ENCODE peak calls at places on chromosomes 5 and 9, in six cellular contexts. N is body of pancreas; J is right cardiac atrium; S is tibial artery; H is endothelial cell; C is activated naive CD4-positive, alpha-beta T cell. B is an unnamed sample.

GRCh38 chr9:71604197-71605063 is 163.9 kb downstream of the CEMIP2 start:
- DNase-seq in N (peak; percentile 78), H (peak; percentile 83), C (peak; percentile 4), J (peak; percentile 70), S (peak; percentile 74), B (peak; percentile 91)

GRCh38 chr9:114011313-114011712 is 66.8 kb downstream of the AMBP start:
- DNase-seq in J (no peak), C (no peak), S (peak; percentile 4), N (peak; percentile 3), H (peak; percentile 1), B (peak; percentile 19)

GRCh38 chr5:88606626-88607025 is 276.4 kb downstream of the MEF2C start:
- DNase-seq in S (no peak), H (no peak), J (no peak), N (no peak), C (no peak), B (no peak)

GRCh38 chr9:136014147-136014927 is 53.2 kb upstream of the UBAC1 start:
- DNase-seq in N (no peak), C (no peak), J (no peak), S (peak; percentile 60), H (no peak), B (peak; percentile 30)

GRCh38 chr9:124145903-124146575 is 111.7 kb upstream of the NEK6 start:
- DNase-seq in N (no peak), S (no peak), J (no peak), H (no peak), C (no peak), B (no peak)

GRCh38 chr5:166497705-166498104 is 1793.7 kb upstream of the WWC1 start:
- DNase-seq in C (no peak), H (no peak), N (no peak), S (no peak), J (no peak), B (no peak)

GRCh38 chr5:113029614-113030013 is 53.0 kb downstream of the DCP2 start:
- DNase-seq in H (no peak), S (no peak), N (no peak), J (no peak), C (no peak), B (no peak)

GRCh38 chr9:20305457-20305856 is 316.8 kb downstream of the MLLT3 start:
- DNase-seq in C (no peak), H (no peak), N (no peak), J (no peak), S (no peak), B (no peak)

GRCh38 chr9:1013018-1013417 is 36.6 kb downstream of the DMRT3 start:
- DNase-seq in S (no peak), C (no peak), N (no peak), H (no peak), J (no peak), B (no peak)

GRCh38 chr5:57171818-57172465 is 1.9 kb upstream of the GPBP1 start:
- DNase-seq in H (no peak), J (no peak), C (no peak), N (no peak), S (no peak), B (no peak)

GRCh38 chr5:87650284-87650683 is 237.6 kb upstream of the CCNH start:
- DNase-seq in N (no peak), H (no peak), C (no peak), S (no peak), J (no peak), B (no peak)

GRCh38 chr5:150774145-150774544 is 4.4 kb upstream of the SMIM3 start:
- DNase-seq in J (no peak), H (no peak), N (no peak), C (no peak), S (no peak), B (no peak)

GRCh38 chr9:32841314-32841713 is 58.0 kb downstream of the TMEM215 start:
- DNase-seq in J (no peak), H (no peak), S (no peak), C (no peak), N (no peak), B (no peak)

GRCh38 chr5:117425163-117425562 is 850.5 kb upstream of the SEMA6A start:
- DNase-seq in S (no peak), J (no peak), H (no peak), C (no peak), N (no peak), B (no peak)

GRCh38 chr5:28483327-28484025 is 1445.1 kb upstream of the CDH9 start:
- DNase-seq in J (no peak), N (no peak), C (no peak), H (no peak), S (no peak), B (peak; percentile 43)

GRCh38 chr9:114038724-114039313 is 39.3 kb downstream of the AMBP start:
- DNase-seq in N (peak; percentile 2), S (peak; percentile 32), C (no peak), H (no peak), J (no peak), B (no peak)

GRCh38 chr5:111984044-111984443 is 227.1 kb upstream of the NREP start:
- DNase-seq in J (no peak), C (no peak), N (no peak), H (no peak), S (no peak), B (no peak)

GRCh38 chr9:33082538-33083326 is 6.3 kb upstream of the SMU1 start:
- DNase-seq in C (no peak), H (no peak), S (peak; percentile 76), J (no peak), N (no peak), B (peak; percentile 54)

GRCh38 chr5:159448-160172 is 31.7 kb upstream of the LRRC14B start:
- DNase-seq in H (no peak), N (no peak), S (no peak), J (no peak), C (no peak), B (peak; percentile 10)

GRCh38 chr5:125485003-125485641 is 738.7 kb upstream of the ZNF608 start:
- DNase-seq in S (peak; percentile 65), J (no peak), H (no peak), C (no peak), N (no peak), B (no peak)

GRCh38 chr9:125772740-125773139 is 25.6 kb downstream of the PBX3 start:
- DNase-seq in S (no peak), C (no peak), N (no peak), J (no peak), H (no peak), B (no peak)